ENCODE peak calls at places on chromosomes 16 and 17, in ten cellular contexts. One of them, this sample, is unnamed.

GRCh38 chr17:50946223-50946890 is 80.2 kb upstream of the TOB1 start:
- DNase-seq in LoVo: no peak
- DNase-seq in tibial nerve: no peak
- DNase-seq in AG08395: no peak
- DNase-seq in T-helper 2 cell: no peak
- DNase-seq in NCI-H2081: no peak
- DNase-seq in anterior cingulate cortex: no peak
- DNase-seq in SW480: no peak
- DNase-seq in T-helper 1 cell: no peak
- DNase-seq in midbrain: no peak
- DNase-seq in this sample: no peak

GRCh38 chr17:78808106-78808635 is 26.1 kb upstream of the CYTH1 start:
- DNase-seq in LoVo: no peak
- DNase-seq in tibial nerve: no peak
- DNase-seq in AG08395: no peak
- DNase-seq in T-helper 2 cell: no peak
- DNase-seq in NCI-H2081: no peak
- DNase-seq in anterior cingulate cortex: no peak
- DNase-seq in SW480: no peak
- DNase-seq in T-helper 1 cell: no peak
- DNase-seq in midbrain: no peak
- DNase-seq in this sample: no peak

GRCh38 chr17:42135664-42136653 is 13.4 kb downstream of the HSPB9 start:
- DNase-seq in LoVo: peak
- DNase-seq in tibial nerve: peak
- DNase-seq in AG08395: peak
- DNase-seq in T-helper 2 cell: no peak
- DNase-seq in NCI-H2081: no peak
- DNase-seq in anterior cingulate cortex: no peak
- DNase-seq in SW480: no peak
- DNase-seq in T-helper 1 cell: no peak
- DNase-seq in midbrain: no peak
- DNase-seq in this sample: peak

GRCh38 chr17:50699410-50699809 is 8.3 kb downstream of the ANKRD40 start:
- DNase-seq in LoVo: no peak
- DNase-seq in tibial nerve: no peak
- DNase-seq in AG08395: no peak
- DNase-seq in T-helper 2 cell: no peak
- DNase-seq in NCI-H2081: no peak
- DNase-seq in anterior cingulate cortex: no peak
- DNase-seq in SW480: peak
- DNase-seq in T-helper 1 cell: no peak
- DNase-seq in midbrain: no peak
- DNase-seq in this sample: peak

GRCh38 chr16:67548265-67549126 is 13.8 kb upstream of the CTCF start:
- DNase-seq in LoVo: no peak
- DNase-seq in tibial nerve: no peak
- DNase-seq in AG08395: no peak
- DNase-seq in T-helper 2 cell: no peak
- DNase-seq in NCI-H2081: no peak
- DNase-seq in anterior cingulate cortex: no peak
- DNase-seq in SW480: no peak
- DNase-seq in T-helper 1 cell: no peak
- DNase-seq in midbrain: no peak
- DNase-seq in this sample: no peak

GRCh38 chr16:17556276-17557052 is 85.7 kb upstream of the XYLT1 start:
- DNase-seq in LoVo: peak
- DNase-seq in tibial nerve: no peak
- DNase-seq in AG08395: peak
- DNase-seq in T-helper 2 cell: no peak
- DNase-seq in NCI-H2081: no peak
- DNase-seq in anterior cingulate cortex: no peak
- DNase-seq in SW480: peak
- DNase-seq in T-helper 1 cell: no peak
- DNase-seq in midbrain: no peak
- DNase-seq in this sample: no peak

GRCh38 chr16:70761656-70762055 is 39.3 kb downstream of the VAC14 start:
- DNase-seq in LoVo: no peak
- DNase-seq in tibial nerve: no peak
- DNase-seq in AG08395: no peak
- DNase-seq in T-helper 2 cell: no peak
- DNase-seq in NCI-H2081: no peak
- DNase-seq in anterior cingulate cortex: no peak
- DNase-seq in SW480: no peak
- DNase-seq in T-helper 1 cell: no peak
- DNase-seq in midbrain: no peak
- DNase-seq in this sample: no peak

GRCh38 chr16:51924744-51925143 is 622.2 kb downstream of the TOX3 start:
- DNase-seq in LoVo: no peak
- DNase-seq in tibial nerve: no peak
- DNase-seq in AG08395: no peak
- DNase-seq in T-helper 2 cell: no peak
- DNase-seq in NCI-H2081: no peak
- DNase-seq in anterior cingulate cortex: no peak
- DNase-seq in SW480: no peak
- DNase-seq in T-helper 1 cell: no peak
- DNase-seq in midbrain: no peak
- DNase-seq in this sample: no peak